ENCODE peak calls at places on chromosome 20, in six cellular contexts. N is brain microvascular endothelial cell, J is HS-5, Q is kidney tubule cell, U is NCI-H2107, S is cerebellar nuclear complex. W is an unnamed sample.

GRCh38 chr20:7930386-7930785 is 9.9 kb downstream of the HAO1 start:
- DNase-seq in N (no peak), U (no peak), S (no peak), Q (peak; percentile 42), J (no peak), W (no peak)

GRCh38 chr20:47713941-47714450 is 71.3 kb downstream of the SULF2 start:
- DNase-seq in Q (no peak), U (no peak), J (no peak), S (no peak), N (no peak), W (peak; percentile 67)

GRCh38 chr20:59585714-59586404 is 18.5 kb upstream of the PHACTR3 start:
- DNase-seq in S (peak; percentile 43), N (no peak), J (no peak), U (no peak), Q (no peak), W (no peak)

GRCh38 chr20:43355610-43356009 is 102.1 kb upstream of the SRSF6 start:
- DNase-seq in Q (no peak), N (no peak), J (no peak), U (no peak), S (no peak), W (peak; percentile 73)

GRCh38 chr20:316316-317068 is 8.9 kb upstream of the SOX12 start:
- DNase-seq in Q (no peak), J (no peak), S (no peak), U (no peak), N (no peak), W (no peak)

GRCh38 chr20:22920898-22921297 is 114.2 kb upstream of the SSTR4 start:
- DNase-seq in Q (no peak), S (no peak), N (no peak), U (no peak), J (no peak), W (no peak)

GRCh38 chr20:40536866-40537265 is 152.2 kb downstream of the MAFB start:
- DNase-seq in S (no peak), J (no peak), N (no peak), U (no peak), Q (no peak), W (peak; percentile 21)

GRCh38 chr20:47358052-47358671 is 1.7 kb upstream of the ZMYND8 start:
- DNase-seq in S (no peak), N (no peak), J (no peak), Q (peak; percentile 54), U (no peak), W (no peak)

GRCh38 chr20:42155586-42155985 is 537.4 kb upstream of the CHD6 start:
- DNase-seq in Q (no peak), N (no peak), J (no peak), S (no peak), U (no peak), W (no peak)

GRCh38 chr20:16821211-16822089 is 73.3 kb downstream of the OTOR start:
- DNase-seq in N (peak; percentile 19), J (no peak), Q (peak; percentile 99), U (no peak), S (no peak), W (no peak)

W was measured in lower leg skin.